ENCODE peak calls at places on chromosomes 13 and 19, in seven cellular contexts. L is sigmoid colon; C is neural progenitor cell; Q is WERI-Rb-1; B is body of pancreas; G is CD8-positive, alpha-beta memory T cell; I is BE2C. D is an unnamed sample.

GRCh38 chr19:5001547-5002131 is 32.7 kb downstream of the KDM4B start:
- DNase-seq in L (no peak), C (peak; percentile 61), Q (peak; percentile 59), B (no peak), G (no peak), I (peak; percentile 58), D (peak; percentile 17)

GRCh38 chr19:2308114-2308556 is at the start of gene LINGO3:
- DNase-seq in L (no peak), C (peak; percentile 60), Q (no peak), B (no peak), G (no peak), I (peak; percentile 10), D (no peak)

GRCh38 chr13:100721885-100722512 is 47.4 kb upstream of the TMTC4 start:
- DNase-seq in L (no peak), C (peak; percentile 66), Q (peak; percentile 76), B (peak; percentile 59), G (peak; percentile 8), I (peak; percentile 66), D (no peak)

GRCh38 chr19:42110658-42111057 is 21.6 kb downstream of the POU2F2 start:
- DNase-seq in L (no peak), C (no peak), Q (no peak), B (no peak), G (no peak), I (no peak), D (no peak)

GRCh38 chr13:105598551-105598950 is 936.9 kb downstream of the EFNB2 start:
- DNase-seq in L (no peak), C (no peak), Q (no peak), B (no peak), G (no peak), I (no peak), D (no peak)

GRCh38 chr19:46692918-46693722 is 23.8 kb downstream of the PRKD2 start:
- DNase-seq in L (no peak), C (no peak), Q (no peak), B (no peak), G (no peak), I (no peak), D (no peak)

GRCh38 chr19:49811328-49811727 is 1.8 kb downstream of the FUZ start:
- DNase-seq in L (no peak), C (no peak), Q (no peak), B (no peak), G (no peak), I (no peak), D (no peak)

GRCh38 chr13:102774596-102775375 is 1.2 kb upstream of the TEX30 start:
- DNase-seq in L (no peak), C (peak; percentile 12), Q (no peak), B (no peak), G (no peak), I (no peak), D (no peak)

GRCh38 chr13:102555914-102556553 is 40.8 kb upstream of the TPP2 start:
- DNase-seq in L (no peak), C (peak; percentile 39), Q (peak; percentile 42), B (no peak), G (no peak), I (peak; percentile 37), D (no peak)

GRCh38 chr13:38767506-38768265 is 80.8 kb downstream of the FREM2 start:
- DNase-seq in L (no peak), C (no peak), Q (no peak), B (no peak), G (no peak), I (no peak), D (no peak)

GRCh38 chr13:25046274-25046984 is 49.5 kb upstream of the PABPC3 start:
- DNase-seq in L (no peak), C (peak; percentile 72), Q (peak; percentile 77), B (no peak), G (no peak), I (no peak), D (peak; percentile 2)

GRCh38 chr13:26965976-26966375 is 205.4 kb upstream of the GPR12 start:
- DNase-seq in L (peak; percentile 84), C (no peak), Q (peak; percentile 82), B (peak; percentile 81), G (no peak), I (peak; percentile 74), D (no peak)

GRCh38 chr19:3276341-3276799 is 51.9 kb downstream of the CELF5 start:
- DNase-seq in L (no peak), C (peak; percentile 90), Q (peak; percentile 89), B (peak; percentile 23), G (peak; percentile 50), I (peak; percentile 77), D (peak; percentile 28)

GRCh38 chr19:38879400-38879751 is 1.3 kb upstream of the RINL start:
- DNase-seq in L (no peak), C (no peak), Q (no peak), B (no peak), G (no peak), I (no peak), D (no peak)

GRCh38 chr13:114200673-114201005 is 21.6 kb downstream of the CFAP97D2 start:
- DNase-seq in L (no peak), C (no peak), Q (no peak), B (no peak), G (no peak), I (no peak), D (no peak)

GRCh38 chr19:5705552-5705951 is 14.4 kb downstream of the LONP1 start:
- DNase-seq in L (no peak), C (no peak), Q (no peak), B (peak; percentile 48), G (no peak), I (no peak), D (no peak)

GRCh38 chr19:38792250-38793111 is 3.5 kb downstream of the LGALS7B start:
- DNase-seq in L (peak; percentile 73), C (no peak), Q (no peak), B (no peak), G (peak; percentile 15), I (no peak), D (peak; percentile 5)

GRCh38 chr19:16121141-16121540 is 9.5 kb downstream of the RAB8A start:
- DNase-seq in L (no peak), C (no peak), Q (no peak), B (no peak), G (no peak), I (no peak), D (no peak)
- H3K36me3 ChIP-seq in L (peaks cover 67% of the 10 kb centered on the region), C (no peaks in the 10 kb centered on the region), Q (peaks cover 69% of the 10 kb centered on the region), B (peaks cover 37% of the 10 kb centered on the region), G (peaks cover 42% of the 10 kb centered on the region), I (peaks cover 52% of the 10 kb centered on the region), D (peaks cover 24% of the 10 kb centered on the region)

DNA sequence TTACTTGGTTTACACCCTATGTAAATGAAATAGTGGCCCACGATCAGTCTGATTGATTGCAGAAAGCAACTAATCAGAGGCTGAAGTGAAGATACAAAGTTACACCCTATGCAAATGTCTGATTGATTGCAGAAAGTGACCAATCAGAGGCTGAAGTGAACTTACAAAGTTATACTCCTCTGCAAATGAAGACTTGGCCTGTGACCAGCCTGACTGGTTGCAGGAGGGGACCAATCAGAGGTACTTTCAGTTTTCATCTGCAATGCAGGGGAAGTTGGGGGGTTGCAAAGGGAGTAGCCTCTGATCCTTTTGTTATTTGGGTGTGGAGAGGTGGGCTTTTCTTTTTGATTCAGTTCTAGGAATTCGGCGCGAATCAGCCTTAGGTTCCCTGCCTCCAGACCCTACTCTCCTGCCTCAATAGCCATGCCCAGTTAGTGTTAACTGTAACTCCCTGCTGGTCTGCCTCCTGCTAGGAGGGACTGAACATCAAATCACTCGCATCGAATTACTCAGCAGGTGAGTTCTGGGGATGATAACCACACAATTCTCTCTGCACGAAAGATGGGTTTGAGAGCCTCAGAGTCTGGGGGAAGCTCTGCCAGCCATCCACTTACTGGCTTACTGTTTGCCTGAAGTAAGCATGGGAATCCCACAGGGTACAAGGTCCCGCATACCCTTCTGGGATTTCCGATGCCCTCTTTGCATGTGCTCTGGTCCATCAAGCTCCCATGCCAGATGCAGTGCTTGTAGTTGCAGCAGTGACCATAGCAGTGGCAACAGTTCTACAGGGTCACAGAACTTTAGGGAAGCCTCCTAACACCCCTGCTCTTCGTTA is 7.5 kb downstream of the ARL11 start:
- DNase-seq in L (no peak), C (no peak), Q (no peak), B (no peak), G (peak; percentile 48), I (no peak), D (peak; percentile 68)
- H3K4me3 ChIP-seq in L (no peak overlapping the region), C (peak overlapping the region; percentile 16), Q (no peak overlapping the region), B (no peak overlapping the region), G (peak overlapping the region; percentile 40), I (no peak overlapping the region), D (peak overlapping the region; percentile 1)

GRCh38 chr19:34960103-34960805 is 3.8 kb downstream of the ZNF792 start:
- DNase-seq in L (no peak), C (no peak), Q (no peak), B (no peak), G (no peak), I (no peak), D (no peak)

GRCh38 chr19:34960940-34961679 is 2.9 kb downstream of the ZNF792 start:
- DNase-seq in L (no peak), C (no peak), Q (no peak), B (no peak), G (no peak), I (no peak), D (no peak)

GRCh38 chr19:34961775-34962174 is 2.3 kb downstream of the ZNF792 start:
- DNase-seq in L (no peak), C (no peak), Q (no peak), B (no peak), G (no peak), I (no peak), D (no peak)

GRCh38 chr19:34959021-34959420 is 5.0 kb downstream of the ZNF792 start:
- DNase-seq in L (no peak), C (no peak), Q (no peak), B (no peak), G (no peak), I (no peak), D (no peak)

GRCh38 chr19:34957830-34958751 is 5.9 kb downstream of the ZNF792 start:
- DNase-seq in L (no peak), C (no peak), Q (no peak), B (no peak), G (no peak), I (no peak), D (no peak)
- H3K36me3 ChIP-seq in L (peaks cover 31% of the 10 kb centered on the region), C (peaks cover 23% of the 10 kb centered on the region), Q (peaks cover 56% of the 10 kb centered on the region), B (peaks cover 26% of the 10 kb centered on the region), G (peaks cover 47% of the 10 kb centered on the region), I (peaks cover 77% of the 10 kb centered on the region), D (peaks cover 29% of the 10 kb centered on the region)

GRCh38 chr13:98420560-98421175 is 156.2 kb downstream of the STK24 start:
- DNase-seq in L (no peak), C (no peak), Q (no peak), B (no peak), G (no peak), I (no peak), D (no peak)
- H3K4me3 ChIP-seq in L (no peak overlapping the region), C (no peak overlapping the region), Q (no peak overlapping the region), B (no peak overlapping the region), G (no peak overlapping the region), I (no peak overlapping the region), D (no peak overlapping the region)

GRCh38 chr13:110448230-110448629 is 113.3 kb downstream of the RAB20 start:
- DNase-seq in L (no peak), C (no peak), Q (no peak), B (no peak), G (no peak), I (no peak), D (no peak)
- H3K36me3 ChIP-seq in L (peaks cover 51% of the 10 kb centered on the region), C (no peaks in the 10 kb centered on the region), Q (peaks cover 9% of the 10 kb centered on the region), B (no peaks in the 10 kb centered on the region), G (no peaks in the 10 kb centered on the region), I (no peaks in the 10 kb centered on the region), D (no peaks in the 10 kb centered on the region)

DNA sequence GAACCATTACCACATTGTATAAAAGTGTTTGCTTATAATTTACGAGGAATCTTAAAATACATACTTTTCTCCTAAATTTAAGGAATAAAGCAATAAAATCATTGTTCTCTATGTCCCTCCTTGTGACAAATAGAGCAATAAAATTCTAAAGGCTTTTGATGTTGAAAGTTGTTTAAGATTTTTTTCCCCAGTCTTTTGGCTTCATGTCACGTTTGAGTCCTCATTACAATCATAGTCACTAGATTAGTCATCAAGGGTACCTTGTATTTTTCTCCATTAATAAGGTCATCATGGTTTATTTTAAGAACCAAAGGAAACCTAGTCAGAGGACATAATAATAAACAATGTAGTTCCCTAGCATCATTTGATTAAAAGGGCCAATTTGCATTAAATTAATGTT is 3.2 kb downstream of the WBP4 start:
- DNase-seq in L (no peak), C (no peak), Q (no peak), B (no peak), G (no peak), I (no peak), D (no peak)
- H3K4me3 ChIP-seq in L (no peak overlapping the region), C (no peak overlapping the region), Q (no peak overlapping the region), B (no peak overlapping the region), G (no peak overlapping the region), I (no peak overlapping the region), D (no peak overlapping the region)

D was measured in naive thymus-derived CD4-positive, alpha-beta T cell.